ENCODE peak calls at places on chromosomes 16 and 17, in ten cellular contexts. T is right atrium auricular region, F is neural progenitor cell, Z is OCI-LY7, J is osteoblast, G is colonic mucosa, W is esophagus muscularis mucosa, Y is AG09309, H is adrenal gland, C is HCT116. M is an unnamed sample.

GRCh38 chr17:16141685-16142084 is 73.6 kb downstream of the NCOR1 start:
- DNase-seq in T (no peak), F (no peak), Z (no peak), J (no peak), G (no peak), W (no peak), Y (no peak), H (no peak), C (no peak), M (no peak)

GRCh38 chr17:42409467-42410351 is 13.3 kb downstream of the CAVIN1 start:
- DNase-seq in T (peak), F (no peak), Z (no peak), J (peak), G (no peak), W (no peak), Y (peak), H (peak), C (peak), M (no peak)

GRCh38 chr17:41061969-41062368 is 2.1 kb upstream of the KRTAP2-3 start:
- DNase-seq in T (no peak), F (no peak), Z (no peak), J (peak), G (no peak), W (no peak), Y (peak), H (no peak), C (no peak), M (no peak)

GRCh38 chr17:80485846-80486245 is 9.4 kb upstream of the NPTX1 start:
- DNase-seq in T (no peak), F (no peak), Z (peak), J (peak), G (no peak), W (no peak), Y (no peak), H (no peak), C (no peak), M (no peak)

GRCh38 chr17:35298639-35299038 is 55.8 kb downstream of the SLFN5 start:
- DNase-seq in T (no peak), F (no peak), Z (no peak), J (no peak), G (no peak), W (no peak), Y (no peak), H (no peak), C (no peak), M (no peak)

GRCh38 chr17:40366861-40367518 is 2.5 kb upstream of the GJD3 start:
- DNase-seq in T (no peak), F (no peak), Z (no peak), J (peak), G (no peak), W (no peak), Y (no peak), H (no peak), C (no peak), M (no peak)

GRCh38 chr17:45341389-45342158 is 24.8 kb upstream of the MAP3K14 start:
- DNase-seq in T (peak), F (peak), Z (no peak), J (peak), G (no peak), W (no peak), Y (peak), H (peak), C (peak), M (no peak)

GRCh38 chr17:67239597-67239996 is 5.4 kb downstream of the HELZ start:
- DNase-seq in T (no peak), F (no peak), Z (no peak), J (no peak), G (no peak), W (no peak), Y (peak), H (no peak), C (no peak), M (no peak)

GRCh38 chr17:5354886-5355415 is 64.5 kb downstream of the NUP88 start:
- DNase-seq in T (no peak), F (no peak), Z (no peak), J (no peak), G (no peak), W (no peak), Y (no peak), H (no peak), C (no peak), M (no peak)

GRCh38 chr17:2701161-2701995 is 10.2 kb downstream of the CLUH start:
- DNase-seq in T (no peak), F (no peak), Z (no peak), J (peak), G (no peak), W (no peak), Y (no peak), H (peak), C (no peak), M (no peak)

GRCh38 chr16:81088836-81089235 is 7.4 kb downstream of the GCSH start:
- DNase-seq in T (no peak), F (no peak), Z (no peak), J (no peak), G (no peak), W (no peak), Y (no peak), H (no peak), C (no peak), M (no peak)

GRCh38 chr17:28900986-28901726 is 1.7 kb downstream of the DHRS13 start:
- DNase-seq in T (no peak), F (no peak), Z (peak), J (peak), G (no peak), W (no peak), Y (no peak), H (peak), C (no peak), M (no peak)
- H3K4me3 ChIP-seq in T (no peak), F (peak), Z (peak), J (no peak), G (no peak), W (no peak), Y (no peak), H (no peak), C (no peak), M (peak)

GRCh38 chr17:78766743-78767294 is 15.3 kb downstream of the CYTH1 start:
- DNase-seq in T (no peak), F (no peak), Z (no peak), J (no peak), G (no peak), W (no peak), Y (no peak), H (no peak), C (no peak), M (no peak)

GRCh38 chr17:78771758-78772382 is 10.2 kb downstream of the CYTH1 start:
- DNase-seq in T (no peak), F (no peak), Z (no peak), J (no peak), G (no peak), W (no peak), Y (no peak), H (no peak), C (no peak), M (no peak)

GRCh38 chr17:78766225-78766624 is 15.8 kb downstream of the CYTH1 start:
- DNase-seq in T (no peak), F (no peak), Z (no peak), J (no peak), G (no peak), W (no peak), Y (no peak), H (no peak), C (no peak), M (no peak)

GRCh38 chr17:78767806-78768205 is 14.3 kb downstream of the CYTH1 start:
- DNase-seq in T (no peak), F (no peak), Z (no peak), J (no peak), G (no peak), W (no peak), Y (no peak), H (no peak), C (no peak), M (no peak)

DNA sequence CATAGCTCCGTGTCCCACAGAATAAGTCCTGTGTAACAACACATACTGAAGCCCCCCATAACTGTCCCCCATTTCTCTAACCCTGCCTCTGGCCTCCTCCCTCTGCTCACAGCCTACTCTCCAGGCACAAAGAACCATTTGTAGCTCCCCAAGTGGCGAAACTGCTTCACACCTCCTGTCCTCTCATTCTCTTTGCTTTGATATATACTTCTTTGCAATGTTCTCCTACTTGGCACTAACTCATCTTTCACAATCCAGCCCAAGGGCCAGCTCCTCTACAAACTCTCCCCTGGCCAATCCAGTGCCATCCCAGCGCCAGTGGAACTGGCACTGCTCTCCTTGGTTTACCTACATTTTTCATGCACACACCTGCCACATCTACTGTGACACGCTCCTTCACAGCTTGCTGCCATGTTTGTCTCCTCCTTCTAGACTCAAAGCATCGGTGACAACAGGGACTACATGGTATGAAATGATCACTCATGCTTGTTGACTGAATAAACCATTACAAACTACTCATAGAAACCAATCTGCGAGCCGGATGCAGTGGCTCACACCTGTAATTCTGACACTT is 12.8 kb downstream of the CYTH1 start:
- DNase-seq in T (no peak), F (no peak), Z (peak), J (no peak), G (no peak), W (no peak), Y (no peak), H (no peak), C (no peak), M (no peak)
- TF ChIP-seq CTCF in T (no peak), F (peak), Z (peak), J (no peak), G (no peak), W (no peak), Y (no peak), H (peak), C (peak), M (peak)

DNA sequence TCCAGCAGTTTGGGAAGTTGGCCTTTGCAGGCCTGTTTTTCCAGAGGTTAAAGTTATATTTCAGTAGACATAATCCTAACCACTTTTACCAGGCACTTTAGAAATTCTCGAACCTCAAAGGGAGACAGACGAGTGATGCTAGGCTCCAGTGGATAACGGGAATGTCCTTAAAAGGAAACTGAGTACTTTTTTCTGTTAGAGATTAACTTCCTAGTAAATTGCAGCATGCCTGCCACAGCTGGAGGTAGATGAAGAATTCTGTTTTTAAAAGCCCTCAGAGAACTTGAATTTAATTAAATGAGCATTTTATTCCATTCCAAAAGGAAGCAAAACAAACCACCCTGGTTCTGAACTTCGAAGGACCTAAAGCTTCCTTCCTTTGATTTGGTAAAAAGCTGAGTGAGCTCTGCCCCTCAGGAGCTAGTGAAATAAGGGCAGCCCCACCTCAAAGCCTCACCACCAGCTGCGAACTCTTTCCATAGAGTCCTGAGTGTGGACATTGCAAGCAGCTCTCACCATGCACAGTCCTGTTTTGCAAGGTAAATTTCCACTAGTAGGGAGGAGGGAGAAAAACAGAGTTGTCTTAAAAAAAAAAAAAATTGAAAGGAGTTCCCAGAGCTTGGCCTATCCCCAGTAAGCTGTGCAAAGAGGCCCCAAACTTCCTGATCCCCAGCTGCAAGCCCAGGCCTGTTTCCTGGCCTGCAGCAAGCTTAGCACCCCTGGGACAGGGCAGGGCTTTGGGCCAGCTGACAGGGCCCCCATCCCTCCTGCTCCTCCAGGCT is 11.3 kb downstream of the CHD9NB start:
- DNase-seq in T (peak), F (peak), Z (no peak), J (peak), G (no peak), W (no peak), Y (no peak), H (no peak), C (no peak), M (no peak)
- H3K4me3 ChIP-seq in T (peak), F (peak), Z (no peak), J (no peak), G (no peak), W (no peak), Y (no peak), H (no peak), C (no peak), M (no peak)

DNA sequence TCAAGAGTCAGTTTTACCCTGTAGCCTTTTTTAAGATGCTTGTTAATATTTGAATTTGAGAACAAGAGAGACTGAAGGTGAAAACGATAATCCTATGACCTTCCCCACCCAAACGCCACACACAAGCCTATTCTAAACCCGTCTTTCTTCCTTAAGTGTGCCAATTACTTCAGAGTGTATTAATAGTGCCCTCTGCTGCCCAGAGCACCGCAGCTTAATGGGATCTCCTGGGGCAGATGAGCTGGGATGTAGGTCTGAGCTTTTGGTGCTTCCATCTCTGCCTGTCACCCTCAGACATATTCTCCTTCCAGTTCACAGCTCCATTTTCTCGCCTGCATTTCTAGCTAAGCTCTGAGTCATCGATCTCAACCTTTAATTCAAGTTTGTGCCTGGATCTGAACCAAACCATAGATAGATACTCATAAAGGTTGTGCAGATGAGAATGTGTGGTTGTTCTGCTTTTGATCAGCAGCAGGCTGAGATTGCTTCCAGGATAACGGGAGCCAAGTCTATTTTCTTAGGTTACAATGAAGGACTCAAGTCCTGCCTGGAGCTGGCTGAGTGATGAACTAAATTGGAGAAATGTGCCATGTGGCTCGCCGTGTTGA is 46.4 kb upstream of the CDH13 start:
- DNase-seq in T (no peak), F (peak), Z (peak), J (peak), G (peak), W (no peak), Y (no peak), H (no peak), C (peak), M (no peak)
- TF ChIP-seq CTCF in T (peak), F (peak), Z (peak), J (peak), G (no peak), W (no peak), Y (peak), H (no peak), C (peak), M (peak)

M was measured in GM12864.